ENCODE peak calls at places on chromosomes 11 and 22, in four cellular contexts. N is HFFc6; G is T-cell; V is activated CD8-positive, alpha-beta memory T cell treated with anti-CD3 and anti-CD28 coated beads for 4 hours. B is an unnamed sample.
A peak's percentile ranks its signal among the peaks of the same experiment; 100 is the strongest.

GRCh38 chr11:33847251-33847650 is 44.6 kb downstream of the LMO2 start:
- DNase-seq in V (no peak), N (no peak), G (no peak), B (no peak)

GRCh38 chr11:46120361-46120710 is 918 bp downstream of the PHF21A start:
- DNase-seq in V (no peak), G (no peak), N (no peak), B (no peak)

GRCh38 chr22:21775061-21775460 is 39.5 kb upstream of the YPEL1 start:
- DNase-seq in G (no peak), V (no peak), N (no peak), B (no peak)

GRCh38 chr11:15795378-15795777 is 561.0 kb downstream of the SOX6 start:
- DNase-seq in V (no peak), N (no peak), G (no peak), B (no peak)

GRCh38 chr22:42797021-42797420 is 60.1 kb downstream of the ARFGAP3 start:
- DNase-seq in V (no peak), N (no peak), G (no peak), B (no peak)

GRCh38 chr11:13668957-13669521 is 571 bp downstream of the FAR1 start:
- DNase-seq in V (peak; percentile 20), G (peak; percentile 26), N (peak; percentile 8), B (peak; percentile 76)

GRCh38 chr11:2489103-2489502 is 44.3 kb downstream of the KCNQ1 start:
- DNase-seq in G (no peak), V (no peak), N (no peak), B (no peak)

GRCh38 chr11:118224512-118225180 is at the start of gene JAML:
- DNase-seq in G (peak; percentile 72), V (no peak), N (no peak), B (no peak)

GRCh38 chr22:44892803-44893730 is 116.7 kb downstream of the PHF21B start:
- DNase-seq in V (no peak), N (no peak), G (no peak), B (no peak)

GRCh38 chr22:30832407-30832987 is 136.1 kb downstream of the MORC2 start:
- DNase-seq in G (no peak), V (no peak), N (no peak), B (no peak)

GRCh38 chr11:130110325-130111108 is 40.8 kb downstream of the APLP2 start:
- DNase-seq in V (no peak), N (no peak), G (no peak), B (no peak)

GRCh38 chr11:95086116-95086515 is 3.5 kb upstream of the ENDOD1 start:
- DNase-seq in G (no peak), N (no peak), V (no peak), B (no peak)

GRCh38 chr22:17268501-17269223 is 49.4 kb upstream of the ADA2 start:
- DNase-seq in N (no peak), V (no peak), G (no peak), B (no peak)

GRCh38 chr11:64447717-64448598 is 89.0 kb downstream of the RPS6KA4 start:
- DNase-seq in V (no peak), G (no peak), N (peak; percentile 29), B (peak; percentile 38)

GRCh38 chr11:11502303-11502828 is 119.4 kb downstream of the GALNT18 start:
- DNase-seq in V (no peak), N (no peak), G (no peak), B (peak; percentile 29)

GRCh38 chr11:44136176-44136945 is 40.9 kb downstream of the EXT2 start:
- DNase-seq in G (no peak), N (no peak), V (no peak), B (no peak)